ENCODE peak calls at places on chromosomes 7 and 10, in six cellular contexts. N is osteoblast, D is hepatocyte, X is heart left ventricle, Y is mammary epithelial cell, R is BJ. F is an unnamed sample. For H3K27me3, the result is how much of the 10 kb centered on the place peaks cover.

GRCh38 chr7:127600885-127601284 is 7.3 kb downstream of the FSCN3 start:
- DNase-seq in N (no peak), D (no peak), X (no peak), Y (no peak), R (no peak), F (no peak)

GRCh38 chr10:112360308-112361270 is 13.3 kb upstream of the ACSL5 start:
- DNase-seq in N (no peak), D (no peak), X (peak), Y (peak), R (no peak), F (peak)

GRCh38 chr7:39949980-39950472 is at the start of gene CDK13:
- DNase-seq in N (peak), D (peak), X (peak), Y (peak), R (no peak), F (peak)

GRCh38 chr10:97943294-97943693 is 87.1 kb downstream of the CRTAC1 start:
- DNase-seq in N (no peak), D (no peak), X (no peak), Y (no peak), R (no peak), F (no peak)

GRCh38 chr10:91796332-91797076 is 1.7 kb upstream of the TNKS2 start:
- DNase-seq in N (no peak), D (peak), X (peak), Y (peak), R (no peak), F (peak)

GRCh38 chr7:28410628-28411578 is 1.4 kb upstream of the CREB5 start:
- DNase-seq in N (peak), D (peak), X (peak), Y (peak), R (no peak), F (peak)

GRCh38 chr7:135486258-135486657 is 23.6 kb downstream of the CNOT4 start:
- DNase-seq in N (no peak), D (no peak), X (no peak), Y (no peak), R (peak), F (no peak)

GRCh38 chr10:100683004-100683403 is 62.4 kb upstream of the PAX2 start:
- DNase-seq in N (no peak), D (no peak), X (no peak), Y (no peak), R (no peak), F (no peak)

GRCh38 chr10:103141950-103142349 is 51.1 kb downstream of the NT5C2 start:
- DNase-seq in N (no peak), D (no peak), X (no peak), Y (no peak), R (no peak), F (no peak)

GRCh38 chr7:117297606-117298005 is 25.3 kb downstream of the WNT2 start:
- DNase-seq in N (no peak), D (no peak), X (no peak), Y (no peak), R (no peak), F (no peak)

GRCh38 chr7:1156782-1157535 is 3.0 kb downstream of the ZFAND2A start:
- DNase-seq in N (peak), D (peak), X (no peak), Y (no peak), R (no peak), F (no peak)

GRCh38 chr7:80047856-80048459 is 86.7 kb upstream of the GNAI1 start:
- DNase-seq in N (no peak), D (no peak), X (no peak), Y (no peak), R (no peak), F (no peak)

GRCh38 chr7:51062222-51062987 is 254.2 kb downstream of the COBL start:
- DNase-seq in N (peak), D (no peak), X (no peak), Y (no peak), R (no peak), F (no peak)

GRCh38 chr10:61612009-61612408 is 50.7 kb upstream of the CABCOCO1 start:
- DNase-seq in N (no peak), D (no peak), X (no peak), Y (no peak), R (no peak), F (peak)

GRCh38 chr10:62815373-62816111 is 624 bp downstream of the EGR2 start:
- DNase-seq in N (peak), D (peak), X (peak), Y (peak), R (no peak), F (peak)

GRCh38 chr10:6233725-6234277 is 31.1 kb downstream of the PFKFB3 start:
- DNase-seq in N (no peak), D (no peak), X (no peak), Y (no peak), R (no peak), F (no peak)

GRCh38 chr10:17041626-17042520 is 87.7 kb downstream of the CUBN start:
- DNase-seq in N (no peak), D (no peak), X (no peak), Y (no peak), R (no peak), F (no peak)

GRCh38 chr7:106216517-106217088 is 68.2 kb downstream of the NAMPT start:
- DNase-seq in N (peak), D (peak), X (peak), Y (peak), R (peak), F (peak)

GRCh38 chr7:21771906-21772610 is 173.6 kb downstream of the CDCA7L start:
- DNase-seq in N (no peak), D (no peak), X (no peak), Y (peak), R (no peak), F (no peak)

GRCh38 chr10:24215603-24216002 is 6.7 kb downstream of the KIAA1217 start:
- DNase-seq in N (no peak), D (no peak), X (no peak), Y (no peak), R (no peak), F (no peak)

GRCh38 chr10:46220187-46220586 is 66.6 kb upstream of the ANTXRL start:
- DNase-seq in N (no peak), D (no peak), X (no peak), Y (no peak), R (no peak), F (no peak)

GRCh38 chr10:119355930-119356329 is 148.6 kb downstream of the GRK5 start:
- DNase-seq in N (no peak), D (no peak), X (no peak), Y (no peak), R (no peak), F (no peak)

GRCh38 chr10:75401569-75402485 is at the start of gene ZNF503:
- DNase-seq in N (peak), D (peak), X (peak), Y (peak), R (peak), F (peak)

GRCh38 chr7:116952640-116953371 is 495 bp upstream of the ST7 start:
- DNase-seq in N (peak), D (peak), X (peak), Y (peak), R (no peak), F (peak)

GRCh38 chr7:108010377-108010776 is 7.4 kb upstream of the LAMB1 start:
- DNase-seq in N (no peak), D (no peak), X (no peak), Y (no peak), R (no peak), F (no peak)

GRCh38 chr10:78831001-78831400 is 237.8 kb upstream of the ZMIZ1 start:
- DNase-seq in N (no peak), D (no peak), X (no peak), Y (no peak), R (no peak), F (no peak)

GRCh38 chr10:78331391-78331922 is 297.8 kb downstream of the RPS24 start:
- DNase-seq in N (peak), D (no peak), X (no peak), Y (no peak), R (peak), F (no peak)

GRCh38 chr10:16304311-16304710 is 132.5 kb upstream of the PTER start:
- DNase-seq in N (no peak), D (no peak), X (no peak), Y (no peak), R (no peak), F (no peak)

GRCh38 chr10:17435187-17435586 is 19.2 kb downstream of the ST8SIA6 start:
- DNase-seq in N (no peak), D (no peak), X (no peak), Y (no peak), R (no peak), F (no peak)

GRCh38 chr10:61662794-61663259 is at the start of gene CABCOCO1:
- DNase-seq in N (peak), D (peak), X (peak), Y (peak), R (no peak), F (peak)

GRCh38 chr7:142797342-142797798 is 26.6 kb downstream of the PRSS2 start:
- DNase-seq in N (no peak), D (no peak), X (no peak), Y (no peak), R (no peak), F (peak)

GRCh38 chr7:102291056-102291915 is 4.6 kb downstream of the SH2B2 start:
- DNase-seq in N (peak), D (no peak), X (no peak), Y (peak), R (no peak), F (no peak)
- TF ChIP-seq CTCF in N (no peak), D (no peak), X (no peak), Y (no peak), R (no peak), F (no peak)

DNA sequence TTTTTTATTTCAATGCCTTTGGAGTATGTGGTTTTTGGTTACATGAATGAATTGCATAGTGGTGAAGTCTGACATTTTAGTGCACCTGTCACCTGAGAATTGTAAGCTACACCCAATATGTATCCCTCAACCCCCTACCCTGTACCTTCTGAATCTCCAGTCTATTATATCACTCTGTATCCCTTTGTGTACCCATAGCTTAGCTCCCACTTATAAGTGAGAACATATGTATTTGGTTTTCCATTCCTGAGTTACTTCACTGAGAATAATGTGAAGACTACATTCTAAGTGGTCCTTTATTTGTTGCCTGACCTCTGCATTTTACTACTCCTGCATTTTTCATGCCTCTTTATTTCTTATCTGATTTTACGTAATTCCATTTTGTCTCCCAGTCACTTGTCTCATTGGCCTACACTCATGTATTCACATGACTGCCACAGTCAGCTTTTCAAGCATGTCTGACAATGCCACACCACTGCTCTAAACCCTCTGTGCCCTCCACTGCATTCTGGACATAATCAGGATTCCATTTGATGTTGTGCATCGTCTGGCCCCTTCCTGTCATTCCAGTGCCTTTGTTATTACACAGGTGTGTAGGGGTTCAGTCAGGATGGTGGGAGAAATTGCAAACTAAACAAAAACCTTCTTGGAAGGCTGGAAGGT is 1325.5 kb downstream of the XPNPEP1 start:
- DNase-seq in N (no peak), D (no peak), X (no peak), Y (no peak), R (peak), F (no peak)
- H3K27me3 ChIP-seq in N (under half), D (under half), X (under half), Y (under half), R (under half), F (under half)

DNA sequence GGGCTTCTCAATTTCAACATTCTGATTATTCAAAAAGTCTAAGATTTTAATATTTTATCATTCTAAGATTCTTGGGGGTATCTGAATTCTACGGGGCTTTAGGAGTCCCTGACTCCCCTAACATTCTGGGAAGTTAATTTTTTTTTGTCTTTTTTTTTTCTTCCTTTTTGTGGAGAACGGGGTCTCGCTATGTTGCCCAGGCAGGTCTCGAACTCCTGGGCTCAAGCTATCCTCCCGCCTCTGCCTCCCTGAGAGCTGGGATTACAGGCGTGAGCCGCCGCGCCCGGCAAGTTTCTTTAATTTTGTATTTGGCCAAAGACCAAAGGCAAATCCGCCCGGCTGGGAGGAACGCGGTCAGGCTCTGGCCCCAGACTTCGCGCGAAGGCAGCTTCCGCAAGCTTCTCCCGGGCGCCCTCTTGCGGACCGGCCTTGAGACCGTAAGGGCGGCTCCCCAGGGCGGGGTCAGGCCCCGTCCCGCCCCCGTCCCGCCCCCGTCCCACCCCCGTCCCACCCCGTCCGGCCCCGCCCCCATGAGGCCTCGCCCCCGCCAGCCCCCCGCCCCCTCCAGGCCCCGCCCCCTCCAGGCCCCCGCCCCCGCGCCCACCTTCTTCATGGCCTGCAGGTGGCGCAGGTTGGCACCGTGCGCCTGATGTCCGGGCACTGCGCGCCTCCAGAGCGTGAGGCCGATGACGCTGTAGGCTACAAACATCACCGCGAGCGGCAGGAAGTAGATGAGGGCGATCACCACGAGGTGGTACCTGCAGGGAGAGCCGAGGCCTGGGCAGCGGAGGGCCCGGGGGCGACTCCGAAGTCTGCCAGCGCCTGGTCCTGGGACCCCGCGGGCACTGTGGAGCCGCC is 8.2 kb downstream of the TACR2 start:
- DNase-seq in N (peak), D (peak), X (peak), Y (peak), R (peak), F (peak)
- TF ChIP-seq CTCF in N (peak), D (peak), X (peak), Y (peak), R (peak), F (peak)

GRCh38 chr10:104589871-104590270 is 51.2 kb upstream of the SORCS3 start:
- DNase-seq in N (no peak), D (no peak), X (no peak), Y (peak), R (no peak), F (no peak)

GRCh38 chr10:104589431-104589830 is 51.7 kb upstream of the SORCS3 start:
- DNase-seq in N (no peak), D (no peak), X (no peak), Y (peak), R (no peak), F (no peak)

GRCh38 chr10:104591451-104591850 is 49.6 kb upstream of the SORCS3 start:
- DNase-seq in N (no peak), D (no peak), X (no peak), Y (no peak), R (no peak), F (no peak)
- H3K27me3 ChIP-seq in N (under half), D (under half), X (under half), Y (under half), R (under half), F (under half)

GRCh38 chr10:70619271-70620019 is 16.9 kb upstream of the PRF1 start:
- DNase-seq in N (peak), D (no peak), X (no peak), Y (peak), R (no peak), F (no peak)
- TF ChIP-seq CTCF in N (peak), D (no peak), X (peak), Y (peak), R (peak), F (peak)

DNA sequence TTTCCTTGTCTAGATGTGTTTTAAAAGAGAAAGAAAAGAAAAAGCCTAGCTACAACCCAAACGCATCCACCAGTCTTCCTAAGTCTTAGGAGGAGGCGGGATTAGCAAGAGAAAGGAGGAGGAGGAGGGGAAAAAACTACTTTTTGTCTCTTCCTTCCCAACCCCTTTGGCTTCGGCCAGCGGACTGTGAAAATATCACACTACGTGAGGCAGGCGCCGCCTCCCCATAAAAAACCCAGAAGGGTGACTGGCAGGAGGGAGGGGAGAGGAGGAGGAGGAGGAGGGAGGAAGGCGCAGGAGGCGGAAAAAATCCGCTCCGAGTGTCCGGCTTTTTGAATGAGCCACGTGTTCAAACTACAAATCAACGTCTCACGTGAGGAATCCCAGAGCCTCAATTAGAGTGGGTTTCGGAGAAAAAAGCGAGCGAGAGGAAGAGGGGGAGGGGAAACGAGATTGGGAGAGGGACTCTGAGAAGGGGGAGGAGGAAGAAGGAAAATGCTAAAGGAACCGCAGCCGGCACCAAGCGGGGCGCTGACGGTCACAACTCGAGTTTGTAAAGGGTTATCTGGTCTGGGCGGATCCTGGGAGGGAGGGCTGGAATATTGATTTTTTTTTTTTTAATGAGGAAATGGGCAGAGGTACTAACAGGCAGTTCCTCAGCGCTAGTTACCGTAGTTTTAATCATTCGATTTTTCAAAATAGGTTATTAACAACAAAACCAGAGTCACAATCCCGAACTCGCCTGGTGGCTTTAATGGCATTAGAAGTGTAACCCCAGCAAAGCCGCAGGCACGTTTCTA is at the start of gene IGF2BP3:
- DNase-seq in N (peak), D (peak), X (no peak), Y (peak), R (no peak), F (no peak)
- H3K27me3 ChIP-seq in N (half or more), D (under half), X (half or more), Y (under half), R (under half), F (half or more)

DNA sequence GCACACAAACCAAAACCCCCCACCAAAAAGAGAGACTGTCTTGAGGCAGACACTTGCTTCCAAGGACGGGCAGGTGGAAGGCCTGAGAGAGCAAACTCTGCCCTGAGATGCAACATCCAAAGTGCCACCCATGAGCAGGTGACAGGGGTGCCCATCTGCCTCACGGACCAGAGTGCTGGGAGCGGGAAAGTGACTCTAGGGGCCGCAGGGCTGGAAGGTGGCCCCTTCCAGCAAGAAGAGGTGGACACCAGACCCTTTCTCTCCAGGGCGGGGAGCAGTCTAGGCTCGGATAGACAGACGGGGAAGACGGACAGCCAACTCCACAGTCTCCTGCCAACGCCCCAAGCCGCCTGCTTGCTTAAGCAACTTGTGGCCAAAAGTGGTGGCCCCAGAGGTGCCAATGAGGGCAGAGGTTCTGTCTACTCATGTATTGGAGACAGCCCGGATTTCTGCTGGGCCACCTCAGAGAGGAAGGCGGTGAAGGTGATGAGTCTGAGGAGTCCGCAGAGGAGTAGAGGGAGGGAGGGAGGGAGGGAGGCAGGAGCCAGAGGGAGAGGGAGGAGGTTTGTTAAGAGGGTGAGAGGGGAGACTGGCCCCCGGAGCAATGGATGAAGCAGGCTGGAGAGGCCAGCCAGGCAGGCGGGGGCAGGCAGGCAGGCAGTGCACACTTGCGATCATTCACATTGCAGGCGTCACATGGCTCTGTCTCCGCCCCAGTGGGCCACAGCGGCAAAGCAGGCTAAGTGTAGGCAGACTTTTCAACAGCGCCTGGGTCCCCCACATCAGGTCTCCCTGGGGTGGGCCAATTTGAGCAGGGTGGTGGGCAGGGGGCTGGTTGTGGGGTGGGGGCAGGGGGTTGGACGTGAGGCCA is 65.6 kb downstream of the SLC29A4 start:
- DNase-seq in N (peak), D (no peak), X (no peak), Y (no peak), R (no peak), F (no peak)
- TF ChIP-seq CTCF in N (no peak), D (no peak), X (no peak), Y (no peak), R (no peak), F (no peak)